ENCODE peak calls at places on chromosomes 11 and 22, in six cellular contexts. P, W, C, T, R and H are unnamed samples.

GRCh38 chr11:113618360-113618759 is 87.7 kb downstream of the TMPRSS5 start:
- DNase-seq in P (no peak), W (no peak), C (no peak), T (no peak), R (no peak), H (no peak)

GRCh38 chr11:26790738-26791137 is 68.9 kb upstream of the SLC5A12 start:
- DNase-seq in P (no peak), W (no peak), C (no peak), T (no peak), R (no peak), H (no peak)

GRCh38 chr11:20707876-20708275 is 38.5 kb downstream of the NELL1 start:
- DNase-seq in P (no peak), W (no peak), C (no peak), T (no peak), R (no peak), H (no peak)

GRCh38 chr11:22707119-22707899 is 40.9 kb downstream of the GAS2 start:
- DNase-seq in P (no peak), W (no peak), C (no peak), T (no peak), R (no peak), H (no peak)

GRCh38 chr11:36280531-36280930 is 8.7 kb downstream of the COMMD9 start:
- DNase-seq in P (no peak), W (no peak), C (no peak), T (no peak), R (no peak), H (no peak)

GRCh38 chr22:45413368-45414211 is at the start of the genes RIBC2 and SMC1B:
- DNase-seq in P (peak), W (no peak), C (peak), T (peak), R (peak), H (peak)

GRCh38 chr11:25983280-25983679 is 348.6 kb upstream of the ANO3 start:
- DNase-seq in P (no peak), W (no peak), C (no peak), T (no peak), R (no peak), H (no peak)

GRCh38 chr11:95095858-95096587 is 6.4 kb downstream of the ENDOD1 start:
- DNase-seq in P (no peak), W (no peak), C (peak), T (no peak), R (peak), H (peak)

GRCh38 chr11:65500262-65501004 is 1.6 kb downstream of the MALAT1 start:
- DNase-seq in P (no peak), W (peak), C (no peak), T (no peak), R (peak), H (peak)

GRCh38 chr11:66022401-66023185 is 3.7 kb downstream of the CATSPER1 start:
- DNase-seq in P (peak), W (peak), C (no peak), T (peak), R (peak), H (peak)

GRCh38 chr11:124920870-124921609 is 2.0 kb downstream of the HEPN1 start:
- DNase-seq in P (peak), W (no peak), C (no peak), T (no peak), R (peak), H (no peak)

GRCh38 chr11:1445741-1446445 is 40.7 kb downstream of the MOB2 start:
- DNase-seq in P (no peak), W (no peak), C (no peak), T (no peak), R (no peak), H (no peak)

GRCh38 chr11:134634897-134635831 is 223.1 kb upstream of the B3GAT1 start:
- DNase-seq in P (no peak), W (no peak), C (no peak), T (no peak), R (no peak), H (peak)

GRCh38 chr22:24803064-24803542 is 2.9 kb upstream of the SGSM1 start:
- DNase-seq in P (peak), W (peak), C (no peak), T (peak), R (peak), H (peak)

GRCh38 chr22:42856865-42857704 is at the start of gene ARFGAP3:
- DNase-seq in P (peak), W (peak), C (peak), T (peak), R (peak), H (peak)

GRCh38 chr22:42855211-42855610 is 1.9 kb downstream of the ARFGAP3 start:
- DNase-seq in P (no peak), W (no peak), C (no peak), T (no peak), R (no peak), H (no peak)

GRCh38 chr22:42855726-42856125 is 1.3 kb downstream of the ARFGAP3 start:
- DNase-seq in P (no peak), W (no peak), C (no peak), T (no peak), R (no peak), H (no peak)

GRCh38 chr22:42857845-42858481 is 890 bp upstream of the ARFGAP3 start:
- DNase-seq in P (no peak), W (peak), C (no peak), T (peak), R (no peak), H (no peak)

DNA sequence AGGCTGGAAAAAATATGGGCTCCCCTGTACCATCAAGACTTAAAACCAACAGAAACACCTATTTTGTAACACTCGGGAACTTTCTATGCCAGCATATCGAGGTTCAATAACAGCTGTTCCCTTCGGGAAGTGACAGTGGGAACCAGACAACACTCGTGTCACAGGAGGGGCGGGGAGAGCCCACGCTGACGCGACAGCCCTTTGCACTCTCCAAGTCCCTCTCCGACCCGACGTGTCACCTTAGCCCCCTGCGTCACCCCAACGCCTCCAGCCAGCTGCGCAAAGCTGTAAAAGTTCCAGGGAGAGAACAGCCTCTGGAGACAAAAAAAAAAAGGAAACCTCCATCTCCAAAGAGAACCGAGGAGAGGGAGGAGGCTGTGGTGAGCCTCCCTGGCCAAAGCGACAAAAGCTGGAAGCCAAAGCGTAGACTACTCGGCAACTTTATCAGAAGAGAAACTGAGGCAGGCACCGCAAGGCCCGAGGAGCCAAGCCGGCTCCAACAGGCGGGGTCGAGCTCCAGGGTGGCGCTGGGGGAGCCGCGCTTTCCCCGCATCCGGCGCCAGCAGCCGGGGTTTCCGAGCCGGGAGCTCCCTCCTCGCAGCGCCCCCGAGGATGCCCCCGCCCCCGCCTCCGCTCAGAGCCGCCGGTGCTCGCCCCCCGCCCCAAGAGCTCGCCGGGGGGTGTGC is 751 bp downstream of the ARFGAP3 start:
- DNase-seq in P (no peak), W (peak), C (no peak), T (peak), R (peak), H (peak)
- TF ChIP-seq POLR2A in P (no peak), W (no peak), C (peak), T (no peak), R (no peak), H (no peak)

DNA sequence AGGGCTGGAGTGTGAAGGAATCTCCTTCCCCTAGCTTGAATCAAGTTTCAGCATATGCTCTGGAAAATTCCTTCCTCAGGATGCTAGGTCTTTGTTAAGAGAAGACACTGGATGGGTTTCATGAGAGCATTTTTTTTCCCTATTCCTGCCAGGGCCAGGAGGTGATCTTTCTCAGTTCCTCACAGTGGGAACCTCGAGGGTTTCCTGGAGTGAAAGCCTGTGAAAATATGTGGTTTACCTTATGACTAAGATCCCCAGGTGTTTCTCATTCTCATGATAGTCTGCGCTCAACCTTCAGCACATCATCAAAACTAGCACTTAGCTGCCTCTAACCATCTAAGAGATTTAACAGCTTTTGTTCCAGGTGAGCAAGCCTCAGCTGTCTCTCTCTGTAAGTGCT is 985.3 kb upstream of the FAT3 start:
- DNase-seq in P (no peak), W (no peak), C (no peak), T (no peak), R (no peak), H (no peak)
- TF ChIP-seq MYC in P (no peak), W (no peak), C (no peak), T (no peak), R (no peak), H (no peak)

GRCh38 chr22:17536269-17536668 is 27.0 kb upstream of the SLC25A18 start:
- DNase-seq in P (no peak), W (no peak), C (no peak), T (no peak), R (no peak), H (no peak)
- TF ChIP-seq MAX in P (no peak), W (no peak), C (no peak), T (no peak), R (no peak), H (no peak)

DNA sequence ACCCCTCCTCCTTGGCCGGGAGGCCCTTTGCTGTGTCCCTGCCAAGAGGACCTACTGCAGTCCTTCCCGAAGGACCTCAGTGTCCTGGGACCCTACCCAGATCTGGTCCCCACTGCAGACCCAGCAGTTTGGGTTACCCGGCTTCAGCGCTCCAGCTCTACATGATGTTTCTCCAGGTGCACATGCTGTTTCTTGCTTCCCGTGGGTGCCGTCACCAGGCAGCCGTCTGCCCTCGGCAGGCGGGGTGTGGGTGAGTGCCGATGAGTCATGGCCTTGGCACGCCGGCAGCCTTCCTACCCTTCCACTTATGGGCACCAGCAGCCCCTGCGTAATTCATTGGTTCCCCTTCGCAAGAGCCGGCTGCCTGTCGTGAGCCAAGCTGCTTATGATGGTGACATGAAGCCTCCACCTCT is 101.8 kb downstream of the BCR start:
- DNase-seq in P (peak), W (no peak), C (no peak), T (no peak), R (peak), H (no peak)
- TF ChIP-seq POLR2A in P (no peak), W (no peak), C (no peak), T (no peak), R (peak), H (no peak)

GRCh38 chr11:44805596-44805995 is 78.8 kb downstream of the TSPAN18 start:
- DNase-seq in P (no peak), W (no peak), C (no peak), T (no peak), R (no peak), H (no peak)
- TF ChIP-seq MYC in P (no peak), W (no peak), C (no peak), T (no peak), R (no peak), H (no peak)

GRCh38 chr11:122253541-122254317 is 137.7 kb upstream of the BLID start:
- DNase-seq in P (no peak), W (no peak), C (no peak), T (no peak), R (no peak), H (no peak)
- TF ChIP-seq MAX in P (no peak), W (no peak), C (no peak), T (no peak), R (no peak), H (no peak)

DNA sequence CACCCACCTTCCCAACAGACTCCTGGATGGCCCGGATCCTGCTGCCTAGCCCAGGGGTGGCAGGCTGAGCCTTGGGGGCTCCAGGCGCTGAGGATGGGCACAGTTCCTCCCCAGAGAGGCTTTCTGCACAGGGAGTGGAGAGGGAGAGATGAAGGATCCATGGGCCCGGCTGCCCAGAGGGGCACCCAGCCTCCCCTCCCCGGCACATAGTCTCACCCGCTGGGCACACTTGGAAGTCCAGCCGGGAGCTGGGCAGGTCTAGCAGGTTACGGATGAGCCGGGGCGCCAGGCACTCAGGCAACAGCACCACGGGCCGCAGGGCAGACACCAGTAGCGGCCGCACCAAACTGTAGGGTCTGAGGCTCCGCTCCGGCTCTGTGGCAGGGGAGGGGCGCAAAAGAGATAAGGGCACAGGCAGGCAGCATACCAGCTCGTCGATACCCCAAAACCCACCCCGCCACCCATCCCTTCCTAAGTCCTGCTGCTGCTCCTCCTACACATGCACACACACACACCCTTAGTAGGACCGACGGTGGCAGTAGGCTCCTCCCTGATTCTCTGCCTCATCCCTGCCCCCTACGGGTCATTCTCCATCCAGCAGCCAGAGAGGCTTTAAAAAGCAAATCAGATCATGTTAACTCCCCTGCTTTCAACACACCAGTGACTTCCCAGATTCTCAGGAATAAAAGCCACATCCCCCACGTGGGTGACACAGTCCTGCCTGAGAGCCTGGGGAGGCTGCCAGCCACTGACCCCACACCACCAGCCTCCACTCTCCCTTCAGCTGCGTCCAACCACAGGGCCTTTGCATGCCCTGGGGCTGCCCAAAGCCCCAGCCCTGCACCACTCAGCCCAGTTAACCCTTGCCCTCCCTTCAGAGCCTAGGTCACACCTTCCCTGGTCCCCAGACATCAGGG is 6.5 kb upstream of the MFNG start:
- DNase-seq in P (peak), W (peak), C (no peak), T (no peak), R (peak), H (peak)
- TF ChIP-seq POLR2A in P (no peak), W (no peak), C (no peak), T (no peak), R (no peak), H (no peak)

GRCh38 chr22:35349704-35350538 is 31.0 kb upstream of the HMOX1 start:
- DNase-seq in P (no peak), W (no peak), C (no peak), T (no peak), R (no peak), H (no peak)
- TF ChIP-seq MYC in P (no peak), W (no peak), C (no peak), T (no peak), R (no peak), H (no peak)